ENCODE peak calls at places on chromosomes 7 and 10, in five cellular contexts. F, K, A, Z and X are unnamed samples. For H3K79me2, the result is how much of the 10 kb centered on the place peaks cover.

GRCh38 chr10:22391605-22392004 is 46.3 kb downstream of the SPAG6 start:
- DNase-seq in Z (no peak), A (no peak), K (no peak), F (no peak), X (no peak)

GRCh38 chr7:132255084-132255483 is 321.2 kb downstream of the PLXNA4 start:
- DNase-seq in F (no peak), K (no peak), Z (no peak), A (no peak), X (no peak)

GRCh38 chr10:71854031-71854430 is 3.0 kb upstream of the PSAP start:
- DNase-seq in Z (no peak), K (no peak), A (no peak), F (no peak), X (peak)

GRCh38 chr10:3542185-3542611 is 242.8 kb downstream of the KLF6 start:
- DNase-seq in F (no peak), Z (no peak), K (no peak), A (no peak), X (peak)

GRCh38 chr7:2256306-2257045 is 14.4 kb downstream of the NUDT1 start:
- DNase-seq in Z (no peak), A (no peak), F (no peak), K (no peak), X (no peak)

GRCh38 chr7:128097211-128097731 is 66.0 kb upstream of the LRRC4 start:
- DNase-seq in A (no peak), F (no peak), K (no peak), Z (no peak), X (peak)

GRCh38 chr10:24716295-24716694 is 7.4 kb downstream of the ARHGAP21 start:
- DNase-seq in A (no peak), Z (no peak), F (no peak), K (no peak), X (no peak)

GRCh38 chr7:115494529-115495147 is 535.9 kb downstream of the TFEC start:
- DNase-seq in A (no peak), F (no peak), K (no peak), Z (no peak), X (no peak)

GRCh38 chr10:120422459-120422858 is 34.6 kb upstream of the PLPP4 start:
- DNase-seq in F (no peak), K (no peak), A (no peak), Z (peak), X (peak)

GRCh38 chr10:79502561-79503309 is 9.6 kb upstream of the EIF5AL1 start:
- DNase-seq in A (no peak), F (peak), Z (peak), K (no peak), X (no peak)

GRCh38 chr10:48333856-48334255 is 27.4 kb downstream of the MAPK8 start:
- DNase-seq in K (peak), A (no peak), F (no peak), Z (no peak), X (no peak)

GRCh38 chr10:22737587-22737986 is 23.2 kb upstream of the PIP4K2A start:
- DNase-seq in A (no peak), K (no peak), F (no peak), Z (peak), X (no peak)

GRCh38 chr10:104907509-104907908 is 266.4 kb downstream of the SORCS3 start:
- DNase-seq in F (no peak), A (no peak), K (no peak), Z (no peak), X (no peak)

GRCh38 chr10:114276671-114277070 is 37.6 kb downstream of the VWA2 start:
- DNase-seq in Z (no peak), F (no peak), A (no peak), K (no peak), X (no peak)

GRCh38 chr7:129825005-129825553 is 127.7 kb downstream of the UBE2H start:
- DNase-seq in A (peak), Z (peak), K (peak), F (peak), X (peak)

GRCh38 chr10:73509695-73510094 is 13.9 kb upstream of the PPP3CB start:
- DNase-seq in Z (no peak), A (no peak), F (no peak), K (no peak), X (no peak)

GRCh38 chr10:100907175-100907574 is 5.6 kb upstream of the SLF2 start:
- DNase-seq in K (no peak), A (no peak), Z (no peak), F (no peak), X (no peak)

GRCh38 chr10:12596055-12596576 is 246.8 kb downstream of the CAMK1D start:
- DNase-seq in K (no peak), Z (no peak), A (no peak), F (no peak), X (no peak)

GRCh38 chr7:151320263-151320845 is 21.3 kb upstream of the NUB1 start:
- DNase-seq in A (no peak), K (no peak), F (no peak), Z (no peak), X (no peak)

GRCh38 chr7:124413029-124413428 is 352.6 kb downstream of the GPR37 start:
- DNase-seq in K (no peak), Z (no peak), A (peak), F (no peak), X (no peak)

GRCh38 chr10:5461914-5462840 is 37.2 kb downstream of the CALML5 start:
- DNase-seq in Z (no peak), F (no peak), A (no peak), K (no peak), X (peak)

GRCh38 chr7:117010375-117011133 is 57.3 kb downstream of the ST7 start:
- DNase-seq in A (no peak), Z (no peak), F (no peak), K (no peak), X (no peak)

GRCh38 chr10:33331020-33331557 is 3.4 kb downstream of the NRP1 start:
- DNase-seq in A (no peak), K (no peak), Z (no peak), F (no peak), X (no peak)

GRCh38 chr7:107579881-107580715 is at the start of gene BCAP29:
- DNase-seq in Z (peak), K (peak), F (peak), A (peak), X (peak)

GRCh38 chr7:152735443-152736004 is 24.0 kb upstream of the ACTR3B start:
- DNase-seq in F (no peak), K (no peak), Z (peak), A (no peak), X (peak)

GRCh38 chr7:31443457-31443856 is 70.4 kb upstream of the ITPRID1 start:
- DNase-seq in Z (peak), A (peak), F (peak), K (peak), X (no peak)

GRCh38 chr10:12586724-12587123 is 237.4 kb downstream of the CAMK1D start:
- DNase-seq in A (no peak), K (no peak), Z (no peak), F (no peak), X (no peak)

GRCh38 chr10:1153805-1154351 is 97.7 kb downstream of the WDR37 start:
- DNase-seq in K (no peak), Z (no peak), F (peak), A (no peak), X (no peak)

GRCh38 chr7:156979711-156980110 is 30.2 kb downstream of the NOM1 start:
- DNase-seq in F (no peak), K (no peak), A (no peak), Z (no peak), X (no peak)

GRCh38 chr7:128791121-128791967 is 424 bp upstream of the CCDC136 start:
- DNase-seq in Z (peak), F (peak), K (no peak), A (peak), X (peak)

GRCh38 chr7:55185941-55186609 is 167.3 kb downstream of the EGFR start:
- DNase-seq in F (no peak), Z (peak), K (peak), A (no peak), X (peak)

GRCh38 chr10:30436688-30437038 is 2.7 kb downstream of the MAP3K8 start:
- DNase-seq in K (no peak), A (peak), F (no peak), Z (no peak), X (no peak)
- H3K27ac ChIP-seq in K (no peak), A (peak), F (no peak), Z (peak), X (peak)

GRCh38 chr10:77899690-77900089 is 26.9 kb downstream of the DLG5 start:
- DNase-seq in A (no peak), F (no peak), K (no peak), Z (no peak), X (no peak)

GRCh38 chr10:77899080-77899477 is 27.5 kb downstream of the DLG5 start:
- DNase-seq in A (no peak), K (peak), Z (no peak), F (no peak), X (peak)

GRCh38 chr10:77904110-77904860 is 22.3 kb downstream of the DLG5 start:
- DNase-seq in A (no peak), Z (no peak), K (no peak), F (no peak), X (no peak)

GRCh38 chr10:77902159-77902558 is 24.4 kb downstream of the DLG5 start:
- DNase-seq in K (no peak), Z (peak), F (no peak), A (no peak), X (no peak)

GRCh38 chr10:77901743-77902142 is 24.8 kb downstream of the DLG5 start:
- DNase-seq in F (no peak), Z (no peak), K (no peak), A (no peak), X (no peak)
- H3K79me2 ChIP-seq in F (under half), Z (half or more), K (under half), A (under half), X (half or more)

GRCh38 chr10:50540826-50541122 is 83.0 kb downstream of the SGMS1 start:
- DNase-seq in A (no peak), Z (no peak), K (no peak), F (no peak), X (no peak)

GRCh38 chr10:50541317-50541716 is 82.4 kb downstream of the SGMS1 start:
- DNase-seq in K (no peak), Z (no peak), A (no peak), F (no peak), X (no peak)

GRCh38 chr10:50536617-50537252 is 87.0 kb downstream of the SGMS1 start:
- DNase-seq in A (no peak), Z (no peak), F (no peak), K (no peak), X (no peak)

GRCh38 chr10:50540069-50540825 is 83.5 kb downstream of the SGMS1 start:
- DNase-seq in F (no peak), K (no peak), A (no peak), Z (no peak), X (no peak)

DNA sequence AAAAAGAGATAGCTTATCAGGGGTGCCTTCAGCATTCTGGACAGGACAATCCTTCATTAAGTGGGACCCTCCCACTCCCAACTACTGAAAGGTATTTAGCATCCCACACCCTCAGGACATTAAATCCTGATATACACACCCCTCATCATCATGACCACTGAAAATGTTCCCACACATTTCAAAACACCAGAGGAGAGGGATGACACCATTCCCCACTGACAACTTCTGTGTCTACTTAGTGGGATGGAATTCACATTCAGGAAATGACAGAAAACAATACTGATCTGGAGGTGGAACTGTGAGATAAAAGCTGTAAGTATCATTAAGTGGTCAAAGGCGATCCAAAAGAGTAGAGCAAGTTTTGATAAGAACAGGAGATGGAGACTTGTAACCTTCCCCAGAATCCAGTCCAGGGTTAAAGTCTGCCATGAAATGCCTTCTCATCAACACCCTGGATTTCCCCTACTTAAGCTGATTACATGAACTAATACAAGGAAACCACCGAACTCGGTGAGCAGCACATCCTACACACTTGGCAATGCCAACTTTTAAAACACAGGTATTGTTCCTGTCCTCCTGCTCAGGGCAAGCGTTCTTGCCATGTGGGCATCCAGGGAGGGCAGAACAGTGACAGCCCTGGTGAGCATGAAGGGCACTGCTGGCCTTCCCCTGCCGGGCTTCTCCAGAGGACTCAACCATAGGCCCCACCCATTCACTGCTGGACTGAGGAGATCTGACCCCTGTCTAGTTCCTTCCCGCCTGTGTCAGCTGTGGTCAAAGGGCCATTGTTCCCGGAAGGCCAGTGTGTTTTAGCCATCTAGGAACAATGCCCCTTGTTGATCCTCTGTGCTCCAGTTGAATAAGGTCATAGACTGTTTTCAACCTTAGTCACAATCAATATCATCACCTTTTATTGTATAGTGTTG is 85.0 kb downstream of the SGMS1 start:
- DNase-seq in F (no peak), A (no peak), Z (no peak), K (peak), X (no peak)
- H3K27ac ChIP-seq in F (no peak), A (no peak), Z (peak), K (no peak), X (no peak)

DNA sequence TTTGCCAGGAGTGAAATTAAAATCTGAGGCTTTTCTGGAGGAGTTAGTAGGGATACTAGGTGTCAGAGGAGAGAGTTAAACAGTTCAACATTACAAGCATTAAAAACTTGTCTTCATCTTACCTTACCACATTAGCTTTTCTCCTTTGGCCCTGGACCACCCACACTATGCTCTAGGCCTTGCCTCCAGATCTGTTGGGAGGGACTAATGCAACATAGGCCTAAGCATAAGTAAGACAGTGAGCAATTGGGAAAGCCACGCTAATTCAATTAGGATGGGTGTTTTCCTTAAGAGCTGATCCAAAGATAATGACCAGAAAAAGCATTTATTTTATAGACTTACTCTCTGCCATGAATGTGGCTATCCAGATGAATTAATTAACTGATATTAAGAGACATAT is 158.9 kb downstream of the ELMO1 start:
- DNase-seq in F (no peak), K (no peak), A (no peak), Z (no peak), X (no peak)
- H3K79me2 ChIP-seq in F (under half), K (under half), A (half or more), Z (under half), X (under half)